ENCODE peak calls at places on chromosomes 2 and 18, in eight cellular contexts. Z is fibroblast of lung, T is uterus, G is left ventricle myocardium inferior, A is NB4, L is upper lobe of right lung, D is breast epithelium, E is kidney epithelial cell. C is an unnamed sample.

GRCh38 chr2:102286041-102286440 is 25.3 kb upstream of the IL1RL1 start:
- DNase-seq in Z (no peak), T (no peak), G (no peak), A (peak; percentile 69), L (no peak), D (no peak), E (no peak), C (no peak)

GRCh38 chr2:240991378-240992263 is 6.8 kb upstream of the SNED1 start:
- DNase-seq in Z (peak; percentile 97), T (peak; percentile 87), G (peak; percentile 86), A (peak; percentile 88), L (peak; percentile 94), D (peak; percentile 95), E (peak; percentile 98), C (peak; percentile 82)

GRCh38 chr2:12116228-12116750 is 369.9 kb downstream of the LPIN1 start:
- DNase-seq in Z (no peak), T (no peak), G (no peak), A (no peak), L (no peak), D (no peak), E (no peak), C (no peak)

GRCh38 chr2:100845141-100845991 is 25.4 kb downstream of the NPAS2 start:
- DNase-seq in Z (no peak), T (no peak), G (peak; percentile 84), A (no peak), L (no peak), D (no peak), E (no peak), C (no peak)

GRCh38 chr18:55489034-55489741 is 98.8 kb downstream of the TCF4 start:
- DNase-seq in Z (no peak), T (no peak), G (no peak), A (no peak), L (no peak), D (no peak), E (no peak), C (no peak)

GRCh38 chr2:64645014-64645418 is 8.7 kb downstream of the SERTAD2 start:
- DNase-seq in Z (peak; percentile 76), T (peak; percentile 60), G (peak; percentile 58), A (peak; percentile 94), L (no peak), D (no peak), E (no peak), C (peak; percentile 40)

GRCh38 chr2:230816735-230817134 is 48.0 kb upstream of the ITM2C start:
- DNase-seq in Z (no peak), T (no peak), G (peak; percentile 35), A (no peak), L (no peak), D (no peak), E (no peak), C (no peak)

GRCh38 chr2:12547771-12548170 is 169.0 kb upstream of the TRIB2 start:
- DNase-seq in Z (no peak), T (no peak), G (no peak), A (no peak), L (no peak), D (no peak), E (no peak), C (no peak)

GRCh38 chr2:28276076-28276618 is 116.5 kb upstream of the FOSL2 start:
- DNase-seq in Z (peak; percentile 98), T (peak; percentile 42), G (no peak), A (peak; percentile 83), L (no peak), D (no peak), E (peak; percentile 98), C (peak; percentile 95)

GRCh38 chr18:65363006-65363405 is 387.8 kb upstream of the CDH7 start:
- DNase-seq in Z (no peak), T (no peak), G (no peak), A (no peak), L (no peak), D (no peak), E (no peak), C (no peak)

GRCh38 chr2:78029392-78029995 is 507.3 kb upstream of the LRRTM4 start:
- DNase-seq in Z (no peak), T (no peak), G (no peak), A (peak; percentile 16), L (no peak), D (no peak), E (no peak), C (no peak)

GRCh38 chr18:70371085-70371735 is 82.4 kb downstream of the SOCS6 start:
- DNase-seq in Z (no peak), T (no peak), G (no peak), A (no peak), L (no peak), D (no peak), E (no peak), C (no peak)

GRCh38 chr2:234587341-234588053 is 90.6 kb upstream of the ARL4C start:
- DNase-seq in Z (no peak), T (no peak), G (no peak), A (no peak), L (no peak), D (no peak), E (no peak), C (peak; percentile 41)

DNA sequence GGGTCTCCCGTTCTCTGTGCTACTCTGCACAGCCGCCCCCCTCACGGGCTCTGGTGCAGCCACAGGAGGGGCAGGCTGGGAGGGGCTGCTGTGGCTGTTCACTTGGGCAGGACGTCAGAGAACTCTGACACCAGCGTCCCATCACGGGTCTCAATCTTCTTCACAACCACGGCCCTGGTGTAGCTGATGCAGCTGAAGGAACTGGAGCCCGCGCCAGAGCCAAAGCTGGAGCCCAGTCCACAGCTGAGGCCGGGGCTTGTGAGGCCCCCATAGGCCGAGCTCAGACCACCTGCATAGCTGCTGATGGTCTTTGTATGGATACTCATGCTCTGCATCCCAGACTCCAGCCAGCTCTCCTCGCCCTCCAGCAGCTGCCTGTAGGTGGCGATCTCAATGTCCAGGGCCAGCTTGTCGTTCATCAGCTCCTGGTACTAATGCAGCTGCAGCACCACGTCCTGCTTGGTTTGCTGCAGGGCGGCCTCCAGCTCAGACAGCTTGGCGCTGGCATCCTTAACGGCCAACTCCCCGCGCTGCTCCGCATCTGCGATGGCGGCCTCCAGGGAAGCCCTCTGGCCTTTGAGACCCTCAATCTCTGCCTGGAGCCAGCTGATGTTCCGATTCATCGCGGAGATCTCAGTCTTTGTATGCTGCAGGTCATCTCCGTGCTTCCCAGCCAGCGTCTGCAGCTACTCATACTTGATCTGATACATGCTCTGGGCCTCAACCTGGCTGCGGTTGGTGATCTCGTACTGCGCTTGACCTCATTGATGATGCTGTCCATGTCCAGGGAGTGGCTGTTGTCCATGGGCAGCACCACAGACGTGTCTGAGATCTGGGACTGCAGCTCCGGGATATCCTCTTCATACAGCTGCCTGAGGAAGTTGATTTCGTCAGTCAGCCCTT is 7.4 kb upstream of the DUSP19 start:
- DNase-seq in Z (peak; percentile 41), T (no peak), G (peak; percentile 35), A (peak; percentile 25), L (peak; percentile 70), D (no peak), E (no peak), C (no peak)
- TF ChIP-seq CTCF in Z (peak; percentile 48), T (peak; percentile 20), G (peak; percentile 69), A (peak; percentile 45), L (peak; percentile 57), D (no peak), E (peak; percentile 52), C (peak; percentile 48)

GRCh38 chr2:55804535-55804934 is 110.9 kb upstream of the PNPT1 start:
- DNase-seq in Z (no peak), T (no peak), G (no peak), A (no peak), L (no peak), D (no peak), E (no peak), C (no peak)

GRCh38 chr2:55807900-55808299 is 114.3 kb upstream of the PNPT1 start:
- DNase-seq in Z (no peak), T (no peak), G (no peak), A (no peak), L (no peak), D (no peak), E (no peak), C (no peak)

GRCh38 chr2:55802067-55802466 is 108.4 kb upstream of the PNPT1 start:
- DNase-seq in Z (no peak), T (no peak), G (no peak), A (no peak), L (no peak), D (no peak), E (no peak), C (no peak)

GRCh38 chr2:55809875-55810620 is 113.5 kb downstream of the EFEMP1 start:
- DNase-seq in Z (peak; percentile 68), T (peak; percentile 74), G (peak; percentile 44), A (no peak), L (no peak), D (no peak), E (no peak), C (no peak)

GRCh38 chr2:55805662-55806061 is 112.0 kb upstream of the PNPT1 start:
- DNase-seq in Z (no peak), T (no peak), G (no peak), A (no peak), L (no peak), D (no peak), E (no peak), C (no peak)
- H3K4me3 ChIP-seq in Z (no peak overlapping the region), T (no peak overlapping the region), G (no peak overlapping the region), A (no peak overlapping the region), L (no peak overlapping the region), D (no peak overlapping the region), E (no peak overlapping the region), C (no peak overlapping the region)

GRCh38 chr2:237026981-237027711 is 58.5 kb upstream of the COPS8 start:
- DNase-seq in Z (peak; percentile 77), T (peak; percentile 64), G (peak; percentile 74), A (peak; percentile 66), L (peak; percentile 82), D (peak; percentile 75), E (peak; percentile 4), C (peak; percentile 64)
- TF ChIP-seq CTCF in Z (peak; percentile 69), T (peak; percentile 65), G (peak; percentile 93), A (peak; percentile 79), L (peak; percentile 86), D (peak; percentile 93), E (peak; percentile 90), C (peak; percentile 89)

DNA sequence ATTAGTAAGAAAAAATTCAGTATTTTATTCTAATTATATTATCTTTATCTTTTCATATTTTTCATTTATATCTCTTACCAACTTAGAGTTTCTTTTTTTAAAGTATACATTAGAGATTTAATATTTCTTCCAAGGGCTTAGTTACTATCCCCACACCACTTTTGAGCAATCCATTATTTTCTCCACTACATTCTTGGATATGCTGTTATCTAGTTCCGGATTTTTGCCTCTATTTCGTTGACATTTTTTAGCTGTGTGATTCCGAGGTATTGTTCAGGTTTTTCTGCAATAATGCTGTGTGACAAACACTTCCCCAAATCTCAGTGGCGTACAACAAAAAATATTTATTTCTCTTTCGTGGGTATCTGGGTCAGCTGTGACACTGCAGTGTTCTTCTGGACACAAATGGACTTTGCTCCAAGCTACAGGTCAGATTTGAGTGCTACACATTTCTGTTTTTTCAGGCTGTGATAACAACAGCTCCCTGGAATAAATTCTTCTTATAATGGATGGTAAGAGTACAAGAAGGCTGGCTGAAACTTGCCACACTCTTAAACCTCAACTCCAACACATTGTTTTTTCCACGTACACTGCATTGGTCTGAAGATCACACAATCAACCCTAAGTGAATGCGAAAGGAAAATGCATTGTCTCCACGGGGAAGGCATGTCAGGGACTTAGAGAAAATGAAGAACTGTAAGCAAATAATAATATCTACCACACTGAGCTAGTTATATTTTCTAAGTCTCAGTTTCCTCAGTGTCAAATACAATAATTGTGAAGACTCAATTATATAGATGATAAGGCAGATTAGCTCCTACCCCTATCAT is 50.9 kb upstream of the PSMD14 start:
- DNase-seq in Z (no peak), T (no peak), G (no peak), A (no peak), L (no peak), D (no peak), E (no peak), C (no peak)
- H3K4me3 ChIP-seq in Z (no peak overlapping the region), T (no peak overlapping the region), G (no peak overlapping the region), A (no peak overlapping the region), L (no peak overlapping the region), D (no peak overlapping the region), E (no peak overlapping the region), C (no peak overlapping the region)